ENCODE peak calls at places on chromosome 10, in five cellular contexts. One of them, this sample, is unnamed. For H3K4me1, the result is how much of the 10 kb centered on the place peaks cover.

GRCh38 chr10:34641913-34642558 is 173.1 kb downstream of the PARD3 start:
- DNase-seq in CD8-positive, alpha-beta T cell: no peak
- DNase-seq in PC-3: no peak
- DNase-seq in heart right ventricle: no peak
- DNase-seq in fibroblast of lung: no peak
- DNase-seq in this sample: no peak

GRCh38 chr10:66799474-66799873 is 126.4 kb upstream of the LRRTM3 start:
- DNase-seq in heart right ventricle: no peak
- DNase-seq in PC-3: peak
- DNase-seq in CD8-positive, alpha-beta T cell: no peak
- DNase-seq in fibroblast of lung: peak
- DNase-seq in this sample: no peak

GRCh38 chr10:34200355-34200901 is 614.7 kb downstream of the PARD3 start:
- DNase-seq in heart right ventricle: no peak
- DNase-seq in fibroblast of lung: peak
- DNase-seq in PC-3: no peak
- DNase-seq in CD8-positive, alpha-beta T cell: no peak
- DNase-seq in this sample: no peak

GRCh38 chr10:32159264-32159663 is 103.0 kb upstream of the KIF5B start:
- DNase-seq in heart right ventricle: no peak
- DNase-seq in fibroblast of lung: no peak
- DNase-seq in PC-3: no peak
- DNase-seq in CD8-positive, alpha-beta T cell: no peak
- DNase-seq in this sample: no peak

GRCh38 chr10:15227611-15228372 is 59.3 kb upstream of the NMT2 start:
- DNase-seq in PC-3: no peak
- DNase-seq in fibroblast of lung: peak
- DNase-seq in CD8-positive, alpha-beta T cell: no peak
- DNase-seq in heart right ventricle: no peak
- DNase-seq in this sample: no peak

GRCh38 chr10:132385721-132386418 is 11.1 kb upstream of the PWWP2B start:
- DNase-seq in fibroblast of lung: no peak
- DNase-seq in CD8-positive, alpha-beta T cell: no peak
- DNase-seq in heart right ventricle: no peak
- DNase-seq in PC-3: no peak
- DNase-seq in this sample: peak

GRCh38 chr10:21975378-21975990 is 28.0 kb downstream of the DNAJC1 start:
- DNase-seq in heart right ventricle: no peak
- DNase-seq in CD8-positive, alpha-beta T cell: no peak
- DNase-seq in PC-3: no peak
- DNase-seq in fibroblast of lung: no peak
- DNase-seq in this sample: no peak

GRCh38 chr10:46028584-46029570 is 1.5 kb downstream of the NCOA4 start:
- DNase-seq in heart right ventricle: peak
- DNase-seq in fibroblast of lung: peak
- DNase-seq in PC-3: peak
- DNase-seq in CD8-positive, alpha-beta T cell: peak
- DNase-seq in this sample: no peak

GRCh38 chr10:103197177-103197576 is 4.1 kb upstream of the NT5C2 start:
- DNase-seq in PC-3: peak
- DNase-seq in fibroblast of lung: peak
- DNase-seq in CD8-positive, alpha-beta T cell: no peak
- DNase-seq in heart right ventricle: peak
- DNase-seq in this sample: peak

GRCh38 chr10:110691139-110691538 is 47.0 kb downstream of the RBM20 start:
- DNase-seq in heart right ventricle: no peak
- DNase-seq in fibroblast of lung: no peak
- DNase-seq in PC-3: no peak
- DNase-seq in CD8-positive, alpha-beta T cell: no peak
- DNase-seq in this sample: no peak

GRCh38 chr10:87844837-87845623 is 18.3 kb downstream of the KLLN start:
- DNase-seq in PC-3: peak
- DNase-seq in CD8-positive, alpha-beta T cell: no peak
- DNase-seq in heart right ventricle: no peak
- DNase-seq in fibroblast of lung: peak
- DNase-seq in this sample: no peak

GRCh38 chr10:61024801-61025201 is 80.8 kb upstream of the RHOBTB1 start:
- DNase-seq in fibroblast of lung: peak
- DNase-seq in PC-3: peak
- DNase-seq in heart right ventricle: no peak
- DNase-seq in CD8-positive, alpha-beta T cell: no peak
- DNase-seq in this sample: no peak

GRCh38 chr10:4833286-4833685 is 7.3 kb downstream of the AKR1E2 start:
- DNase-seq in fibroblast of lung: no peak
- DNase-seq in PC-3: no peak
- DNase-seq in CD8-positive, alpha-beta T cell: no peak
- DNase-seq in heart right ventricle: no peak
- DNase-seq in this sample: no peak

GRCh38 chr10:89470628-89471027 is 56.3 kb downstream of the IFIT5 start:
- DNase-seq in PC-3: no peak
- DNase-seq in CD8-positive, alpha-beta T cell: no peak
- DNase-seq in heart right ventricle: no peak
- DNase-seq in fibroblast of lung: no peak
- DNase-seq in this sample: no peak

GRCh38 chr10:89466599-89467035 is 52.2 kb downstream of the IFIT5 start:
- DNase-seq in PC-3: peak
- DNase-seq in heart right ventricle: no peak
- DNase-seq in CD8-positive, alpha-beta T cell: no peak
- DNase-seq in fibroblast of lung: peak
- DNase-seq in this sample: no peak

GRCh38 chr10:89469517-89469916 is 55.1 kb downstream of the IFIT5 start:
- DNase-seq in CD8-positive, alpha-beta T cell: no peak
- DNase-seq in fibroblast of lung: no peak
- DNase-seq in heart right ventricle: no peak
- DNase-seq in PC-3: peak
- DNase-seq in this sample: no peak

GRCh38 chr10:89471110-89471814 is 56.9 kb downstream of the IFIT5 start:
- DNase-seq in CD8-positive, alpha-beta T cell: no peak
- DNase-seq in fibroblast of lung: peak
- DNase-seq in PC-3: no peak
- DNase-seq in heart right ventricle: no peak
- DNase-seq in this sample: no peak

DNA sequence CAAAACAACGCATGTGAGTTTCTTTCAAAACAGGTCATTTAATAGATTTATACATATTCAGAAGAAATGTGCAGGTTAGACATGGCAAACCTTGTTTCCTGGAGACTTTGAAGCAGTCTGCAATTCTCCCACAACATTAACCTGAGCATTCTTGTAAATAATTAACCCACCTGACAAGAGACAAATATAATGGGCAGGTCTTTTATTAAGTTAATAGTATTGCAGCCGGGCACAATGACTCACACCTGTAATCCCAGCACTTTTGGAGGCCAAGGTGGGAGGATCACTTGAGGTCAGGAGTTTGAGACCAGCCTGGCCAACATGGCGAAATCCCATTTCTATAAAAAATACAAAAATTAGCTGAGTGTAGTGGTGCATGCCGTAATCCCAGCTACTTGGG is 54.3 kb downstream of the IFIT5 start:
- DNase-seq in heart right ventricle: no peak
- DNase-seq in CD8-positive, alpha-beta T cell: no peak
- DNase-seq in fibroblast of lung: no peak
- DNase-seq in PC-3: no peak
- DNase-seq in this sample: no peak
- H3K4me1 ChIP-seq in heart right ventricle: under half
- H3K4me1 ChIP-seq in CD8-positive, alpha-beta T cell: under half
- H3K4me1 ChIP-seq in fibroblast of lung: under half
- H3K4me1 ChIP-seq in PC-3: under half
- H3K4me1 ChIP-seq in this sample: under half

GRCh38 chr10:80522756-80523363 is 14.8 kb upstream of the SH2D4B start:
- DNase-seq in fibroblast of lung: no peak
- DNase-seq in heart right ventricle: no peak
- DNase-seq in PC-3: no peak
- DNase-seq in CD8-positive, alpha-beta T cell: no peak
- DNase-seq in this sample: no peak
- H3K4me1 ChIP-seq in fibroblast of lung: under half
- H3K4me1 ChIP-seq in heart right ventricle: under half
- H3K4me1 ChIP-seq in PC-3: under half
- H3K4me1 ChIP-seq in CD8-positive, alpha-beta T cell: under half
- H3K4me1 ChIP-seq in this sample: under half

DNA sequence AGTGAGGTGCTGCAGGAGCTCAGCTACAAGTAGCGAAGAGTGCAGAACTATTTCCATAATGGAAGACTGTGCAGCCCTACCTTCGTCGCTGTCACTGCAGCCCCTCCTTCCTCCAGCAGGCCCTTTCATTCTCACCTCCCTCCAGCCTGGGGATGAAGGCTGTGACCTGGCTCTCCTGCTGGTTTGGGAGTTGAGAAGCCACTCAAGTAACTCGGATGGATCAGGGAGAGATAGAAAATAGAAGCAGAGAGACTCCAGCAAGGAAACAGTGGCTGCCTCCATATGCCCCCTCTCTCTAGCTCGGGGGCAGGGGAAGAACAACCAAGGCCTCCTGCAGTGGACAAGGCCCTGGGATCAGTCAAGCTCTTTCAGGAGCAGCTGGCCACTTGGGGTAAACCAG is 37.4 kb upstream of the NPFFR1 start:
- DNase-seq in heart right ventricle: no peak
- DNase-seq in PC-3: no peak
- DNase-seq in fibroblast of lung: no peak
- DNase-seq in CD8-positive, alpha-beta T cell: no peak
- DNase-seq in this sample: no peak
- H3K4me1 ChIP-seq in heart right ventricle: under half
- H3K4me1 ChIP-seq in PC-3: under half
- H3K4me1 ChIP-seq in fibroblast of lung: under half
- H3K4me1 ChIP-seq in CD8-positive, alpha-beta T cell: under half
- H3K4me1 ChIP-seq in this sample: under half

GRCh38 chr10:113167702-113168101 is 217.7 kb downstream of the TCF7L2 start:
- DNase-seq in PC-3: no peak
- DNase-seq in CD8-positive, alpha-beta T cell: no peak
- DNase-seq in fibroblast of lung: no peak
- DNase-seq in heart right ventricle: no peak
- DNase-seq in this sample: no peak
- H3K4me1 ChIP-seq in PC-3: under half
- H3K4me1 ChIP-seq in CD8-positive, alpha-beta T cell: under half
- H3K4me1 ChIP-seq in fibroblast of lung: under half
- H3K4me1 ChIP-seq in heart right ventricle: under half
- H3K4me1 ChIP-seq in this sample: under half

GRCh38 chr10:69359089-69360025 is 57.4 kb downstream of the TACR2 start:
- DNase-seq in CD8-positive, alpha-beta T cell: peak
- DNase-seq in fibroblast of lung: peak
- DNase-seq in PC-3: no peak
- DNase-seq in heart right ventricle: no peak
- DNase-seq in this sample: no peak
- H3K4me1 ChIP-seq in CD8-positive, alpha-beta T cell: under half
- H3K4me1 ChIP-seq in fibroblast of lung: under half
- H3K4me1 ChIP-seq in PC-3: under half
- H3K4me1 ChIP-seq in heart right ventricle: half or more
- H3K4me1 ChIP-seq in this sample: under half

GRCh38 chr10:77510294-77510693 is 127.3 kb downstream of the KCNMA1 start:
- DNase-seq in fibroblast of lung: no peak
- DNase-seq in heart right ventricle: no peak
- DNase-seq in PC-3: no peak
- DNase-seq in CD8-positive, alpha-beta T cell: no peak
- DNase-seq in this sample: no peak
- H3K4me1 ChIP-seq in fibroblast of lung: under half
- H3K4me1 ChIP-seq in heart right ventricle: under half
- H3K4me1 ChIP-seq in PC-3: half or more
- H3K4me1 ChIP-seq in CD8-positive, alpha-beta T cell: under half
- H3K4me1 ChIP-seq in this sample: under half

GRCh38 chr10:95478185-95478584 is 83.0 kb downstream of the SORBS1 start:
- DNase-seq in heart right ventricle: no peak
- DNase-seq in PC-3: no peak
- DNase-seq in CD8-positive, alpha-beta T cell: no peak
- DNase-seq in fibroblast of lung: no peak
- DNase-seq in this sample: no peak
- H3K4me1 ChIP-seq in heart right ventricle: half or more
- H3K4me1 ChIP-seq in PC-3: under half
- H3K4me1 ChIP-seq in CD8-positive, alpha-beta T cell: under half
- H3K4me1 ChIP-seq in fibroblast of lung: under half
- H3K4me1 ChIP-seq in this sample: under half

DNA sequence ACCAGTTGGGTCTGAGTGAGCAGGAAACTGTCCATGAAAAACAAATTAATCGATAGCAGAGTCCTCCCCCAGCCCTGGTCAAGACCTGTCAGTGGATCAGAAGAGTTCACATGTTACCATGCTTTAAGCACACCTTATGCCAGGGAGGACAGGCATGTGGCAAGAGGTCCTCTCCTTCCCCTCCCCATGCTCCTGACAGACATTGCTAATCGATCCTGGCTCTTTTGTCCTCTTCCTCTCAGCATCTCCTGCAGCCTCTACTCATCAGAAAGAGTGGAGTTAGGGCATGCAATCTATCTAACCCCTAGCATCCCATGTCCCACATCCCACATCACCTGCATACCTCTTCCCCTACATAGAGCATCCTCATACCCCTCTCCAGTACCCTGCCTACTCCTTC is 117.1 kb upstream of the TCF7L2 start:
- DNase-seq in PC-3: no peak
- DNase-seq in heart right ventricle: no peak
- DNase-seq in fibroblast of lung: no peak
- DNase-seq in CD8-positive, alpha-beta T cell: no peak
- DNase-seq in this sample: no peak
- H3K4me1 ChIP-seq in PC-3: under half
- H3K4me1 ChIP-seq in heart right ventricle: under half
- H3K4me1 ChIP-seq in fibroblast of lung: under half
- H3K4me1 ChIP-seq in CD8-positive, alpha-beta T cell: under half
- H3K4me1 ChIP-seq in this sample: under half

This sample was measured in aorta.